ENCODE peak calls at places on chromosomes 2 and 18, in six cellular contexts. One of them, this sample, is unnamed.

GRCh38 chr2:160328748-160329147 is 128.7 kb upstream of the ITGB6 start:
- DNase-seq in AG09309: no peak
- DNase-seq in GM23338: no peak
- DNase-seq in lung: no peak
- DNase-seq in NB4: no peak
- DNase-seq in dorsolateral prefrontal cortex: no peak
- DNase-seq in this sample: no peak

GRCh38 chr2:11203480-11203879 is 48.2 kb downstream of the SLC66A3 start:
- DNase-seq in dorsolateral prefrontal cortex: no peak
- DNase-seq in GM23338: no peak
- DNase-seq in lung: no peak
- DNase-seq in AG09309: peak; percentile 47
- DNase-seq in NB4: peak; percentile 73
- DNase-seq in this sample: no peak

GRCh38 chr2:43412121-43412753 is 183.6 kb downstream of the THADA start:
- DNase-seq in AG09309: no peak
- DNase-seq in lung: no peak
- DNase-seq in NB4: no peak
- DNase-seq in dorsolateral prefrontal cortex: no peak
- DNase-seq in GM23338: no peak
- DNase-seq in this sample: no peak

GRCh38 chr2:12167525-12168317 is 421.3 kb downstream of the LPIN1 start:
- DNase-seq in GM23338: peak; percentile 31
- DNase-seq in dorsolateral prefrontal cortex: peak; percentile 75
- DNase-seq in lung: no peak
- DNase-seq in AG09309: no peak
- DNase-seq in NB4: peak; percentile 50
- DNase-seq in this sample: no peak

GRCh38 chr2:55309441-55309840 is 40.4 kb upstream of the MTIF2 start:
- DNase-seq in AG09309: peak; percentile 20
- DNase-seq in NB4: no peak
- DNase-seq in GM23338: no peak
- DNase-seq in dorsolateral prefrontal cortex: no peak
- DNase-seq in lung: no peak
- DNase-seq in this sample: no peak

GRCh38 chr2:166773268-166773949 is 114.9 kb upstream of the XIRP2 start:
- DNase-seq in NB4: no peak
- DNase-seq in GM23338: peak; percentile 71
- DNase-seq in lung: no peak
- DNase-seq in AG09309: no peak
- DNase-seq in dorsolateral prefrontal cortex: no peak
- DNase-seq in this sample: no peak

GRCh38 chr2:190283783-190284182 is 35.8 kb downstream of the HIBCH start:
- DNase-seq in dorsolateral prefrontal cortex: no peak
- DNase-seq in GM23338: no peak
- DNase-seq in AG09309: peak; percentile 21
- DNase-seq in lung: no peak
- DNase-seq in NB4: no peak
- DNase-seq in this sample: no peak

GRCh38 chr2:225867071-225867470 is 467.6 kb downstream of the NYAP2 start:
- DNase-seq in lung: no peak
- DNase-seq in NB4: no peak
- DNase-seq in dorsolateral prefrontal cortex: no peak
- DNase-seq in AG09309: no peak
- DNase-seq in GM23338: no peak
- DNase-seq in this sample: no peak

GRCh38 chr2:191714925-191715324 is 37.0 kb downstream of the NABP1 start:
- DNase-seq in lung: no peak
- DNase-seq in dorsolateral prefrontal cortex: no peak
- DNase-seq in GM23338: no peak
- DNase-seq in AG09309: no peak
- DNase-seq in NB4: no peak
- DNase-seq in this sample: no peak

GRCh38 chr2:29518010-29518409 is 402.8 kb downstream of the CLIP4 start:
- DNase-seq in dorsolateral prefrontal cortex: no peak
- DNase-seq in AG09309: no peak
- DNase-seq in GM23338: no peak
- DNase-seq in NB4: no peak
- DNase-seq in lung: no peak
- DNase-seq in this sample: no peak

GRCh38 chr2:217279130-217279529 is 419.3 kb upstream of the TNP1 start:
- DNase-seq in NB4: peak; percentile 9
- DNase-seq in dorsolateral prefrontal cortex: no peak
- DNase-seq in GM23338: no peak
- DNase-seq in lung: no peak
- DNase-seq in AG09309: no peak
- DNase-seq in this sample: no peak

GRCh38 chr2:120703330-120703994 is 32.2 kb upstream of the GLI2 start:
- DNase-seq in NB4: peak; percentile 30
- DNase-seq in lung: no peak
- DNase-seq in GM23338: no peak
- DNase-seq in AG09309: no peak
- DNase-seq in dorsolateral prefrontal cortex: no peak
- DNase-seq in this sample: no peak

GRCh38 chr2:144516417-144516980 is 3.4 kb downstream of the ZEB2 start:
- DNase-seq in GM23338: peak; percentile 56
- DNase-seq in lung: no peak
- DNase-seq in AG09309: no peak
- DNase-seq in NB4: peak; percentile 69
- DNase-seq in dorsolateral prefrontal cortex: no peak
- DNase-seq in this sample: no peak

GRCh38 chr18:63648241-63648640 is 4.2 kb upstream of the SERPINB4 start:
- DNase-seq in dorsolateral prefrontal cortex: no peak
- DNase-seq in lung: no peak
- DNase-seq in GM23338: no peak
- DNase-seq in NB4: no peak
- DNase-seq in AG09309: no peak
- DNase-seq in this sample: no peak

GRCh38 chr2:133040175-133040574 is 370.2 kb upstream of the LYPD1 start:
- DNase-seq in NB4: no peak
- DNase-seq in lung: no peak
- DNase-seq in GM23338: no peak
- DNase-seq in dorsolateral prefrontal cortex: no peak
- DNase-seq in AG09309: no peak
- DNase-seq in this sample: no peak

GRCh38 chr2:85181844-85182456 is 48.8 kb downstream of the TCF7L1 start:
- DNase-seq in GM23338: no peak
- DNase-seq in lung: no peak
- DNase-seq in NB4: no peak
- DNase-seq in dorsolateral prefrontal cortex: no peak
- DNase-seq in AG09309: no peak
- DNase-seq in this sample: no peak

GRCh38 chr2:133063792-133064191 is 393.8 kb upstream of the LYPD1 start:
- DNase-seq in dorsolateral prefrontal cortex: no peak
- DNase-seq in lung: no peak
- DNase-seq in AG09309: no peak
- DNase-seq in GM23338: peak; percentile 87
- DNase-seq in NB4: peak; percentile 46
- DNase-seq in this sample: no peak

GRCh38 chr2:134170269-134170668 is 83.6 kb upstream of the MGAT5 start:
- DNase-seq in AG09309: no peak
- DNase-seq in NB4: no peak
- DNase-seq in lung: no peak
- DNase-seq in dorsolateral prefrontal cortex: no peak
- DNase-seq in GM23338: no peak
- DNase-seq in this sample: no peak

GRCh38 chr2:207503234-207503633 is 26.5 kb upstream of the CREB1 start:
- DNase-seq in GM23338: no peak
- DNase-seq in lung: no peak
- DNase-seq in NB4: peak; percentile 18
- DNase-seq in dorsolateral prefrontal cortex: no peak
- DNase-seq in AG09309: no peak
- DNase-seq in this sample: no peak

GRCh38 chr2:46420945-46421344 is 58.4 kb upstream of the TMEM247 start:
- DNase-seq in GM23338: no peak
- DNase-seq in lung: no peak
- DNase-seq in NB4: no peak
- DNase-seq in AG09309: no peak
- DNase-seq in dorsolateral prefrontal cortex: no peak
- DNase-seq in this sample: no peak

GRCh38 chr18:9835796-9836195 is 50.0 kb upstream of the TXNDC2 start:
- DNase-seq in GM23338: no peak
- DNase-seq in NB4: no peak
- DNase-seq in lung: no peak
- DNase-seq in dorsolateral prefrontal cortex: no peak
- DNase-seq in AG09309: no peak
- DNase-seq in this sample: no peak

GRCh38 chr2:27262379-27263286 is at the start of gene SLC30A3:
- DNase-seq in GM23338: peak; percentile 74
- DNase-seq in AG09309: no peak
- DNase-seq in dorsolateral prefrontal cortex: peak; percentile 88
- DNase-seq in lung: peak; percentile 58
- DNase-seq in NB4: no peak
- DNase-seq in this sample: no peak

GRCh38 chr2:27263287-27264252 is 723 bp upstream of the SLC30A3 start:
- DNase-seq in AG09309: no peak
- DNase-seq in lung: no peak
- DNase-seq in dorsolateral prefrontal cortex: no peak
- DNase-seq in NB4: no peak
- DNase-seq in GM23338: peak; percentile 58
- DNase-seq in this sample: no peak

GRCh38 chr2:27264253-27264752 is 1.5 kb upstream of the SLC30A3 start:
- DNase-seq in lung: no peak
- DNase-seq in AG09309: no peak
- DNase-seq in GM23338: peak; percentile 77
- DNase-seq in dorsolateral prefrontal cortex: no peak
- DNase-seq in NB4: no peak
- DNase-seq in this sample: no peak

GRCh38 chr2:27265536-27265870 is 2.7 kb upstream of the SLC30A3 start:
- DNase-seq in GM23338: no peak
- DNase-seq in NB4: no peak
- DNase-seq in AG09309: no peak
- DNase-seq in lung: no peak
- DNase-seq in dorsolateral prefrontal cortex: no peak
- DNase-seq in this sample: no peak

GRCh38 chr2:27264753-27265535 is 2.1 kb upstream of the SLC30A3 start:
- DNase-seq in NB4: peak; percentile 68
- DNase-seq in dorsolateral prefrontal cortex: no peak
- DNase-seq in lung: peak; percentile 56
- DNase-seq in GM23338: peak; percentile 94
- DNase-seq in AG09309: no peak
- DNase-seq in this sample: no peak
- H3K4me3 ChIP-seq in NB4: peak overlapping the region; percentile 7
- H3K4me3 ChIP-seq in dorsolateral prefrontal cortex: peak overlapping the region; percentile 65
- H3K4me3 ChIP-seq in lung: no peak overlapping the region
- H3K4me3 ChIP-seq in GM23338: peak overlapping the region; percentile 82
- H3K4me3 ChIP-seq in AG09309: no peak overlapping the region
- H3K4me3 ChIP-seq in this sample: peak overlapping the region; percentile 24

GRCh38 chr2:221572180-221572820 is at the start of gene EPHA4:
- DNase-seq in NB4: no peak
- DNase-seq in GM23338: peak; percentile 87
- DNase-seq in dorsolateral prefrontal cortex: peak; percentile 90
- DNase-seq in AG09309: peak; percentile 64
- DNase-seq in lung: peak; percentile 81
- DNase-seq in this sample: no peak
- TF ChIP-seq CTCF in NB4: no peak
- TF ChIP-seq CTCF in GM23338: peak; percentile 22
- TF ChIP-seq CTCF in dorsolateral prefrontal cortex: peak; percentile 41
- TF ChIP-seq CTCF in AG09309: no peak
- TF ChIP-seq CTCF in lung: no peak
- TF ChIP-seq CTCF in this sample: peak; percentile 22

DNA sequence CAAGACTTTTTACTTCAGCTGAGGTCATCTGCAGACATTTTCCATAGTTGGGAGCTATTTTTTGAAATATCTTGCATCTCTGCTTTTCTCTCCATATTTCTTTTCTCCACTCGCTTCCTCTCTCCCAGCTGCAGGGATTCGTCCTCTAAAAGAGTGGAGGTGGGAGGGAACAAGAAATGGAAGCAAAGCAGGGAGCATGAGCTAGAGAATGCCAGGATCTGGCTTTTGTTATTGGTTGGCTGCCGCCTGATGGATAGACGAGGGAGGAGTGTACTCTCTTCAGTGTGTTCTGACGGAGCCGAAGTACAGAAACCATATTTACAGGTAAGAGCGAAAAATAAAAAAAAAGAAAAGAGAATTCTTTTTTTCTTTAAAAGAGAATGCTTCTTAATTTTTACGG is at the start of gene CSRNP3:
- DNase-seq in dorsolateral prefrontal cortex: peak; percentile 80
- DNase-seq in lung: peak; percentile 70
- DNase-seq in NB4: no peak
- DNase-seq in AG09309: peak; percentile 59
- DNase-seq in GM23338: peak; percentile 95
- DNase-seq in this sample: peak; percentile 66
- H3K4me3 ChIP-seq in dorsolateral prefrontal cortex: peak within 1 kb of the TSS; percentile 69
- H3K4me3 ChIP-seq in lung: no peak within 1 kb of the TSS
- H3K4me3 ChIP-seq in NB4: no peak within 1 kb of the TSS
- H3K4me3 ChIP-seq in AG09309: peak within 1 kb of the TSS; percentile 35
- H3K4me3 ChIP-seq in GM23338: peak within 1 kb of the TSS; percentile 52
- H3K4me3 ChIP-seq in this sample: peak within 1 kb of the TSS; percentile 78

GRCh38 chr2:201665420-201666158 is 22.3 kb upstream of the TMEM237 start:
- DNase-seq in GM23338: no peak
- DNase-seq in lung: no peak
- DNase-seq in NB4: no peak
- DNase-seq in dorsolateral prefrontal cortex: no peak
- DNase-seq in AG09309: no peak
- DNase-seq in this sample: no peak
- TF ChIP-seq CTCF in GM23338: no peak
- TF ChIP-seq CTCF in lung: no peak
- TF ChIP-seq CTCF in NB4: no peak
- TF ChIP-seq CTCF in dorsolateral prefrontal cortex: peak; percentile 45
- TF ChIP-seq CTCF in AG09309: no peak
- TF ChIP-seq CTCF in this sample: no peak

DNA sequence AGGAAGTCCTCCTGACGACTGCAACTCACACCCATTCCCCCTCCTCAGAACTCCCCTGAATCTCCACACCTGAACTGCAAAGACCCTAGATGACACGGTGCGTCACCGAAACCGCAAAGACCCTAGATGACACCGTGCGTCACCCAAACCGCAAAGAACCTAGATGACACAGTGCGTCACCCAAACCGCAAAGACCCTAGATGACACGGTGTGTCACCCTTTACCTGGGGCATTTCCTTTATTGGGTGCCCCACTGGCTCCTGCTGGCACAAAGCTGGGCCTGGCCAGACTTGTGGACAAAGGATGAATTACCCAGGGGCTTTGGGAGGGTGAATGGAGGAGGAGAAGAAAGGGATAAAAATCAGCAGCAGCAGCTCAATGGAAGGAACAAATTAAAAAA is 123.8 kb downstream of the CELF4 start:
- DNase-seq in dorsolateral prefrontal cortex: no peak
- DNase-seq in NB4: peak; percentile 2
- DNase-seq in GM23338: no peak
- DNase-seq in AG09309: no peak
- DNase-seq in lung: no peak
- DNase-seq in this sample: no peak
- H3K4me3 ChIP-seq in dorsolateral prefrontal cortex: no peak overlapping the region
- H3K4me3 ChIP-seq in NB4: no peak overlapping the region
- H3K4me3 ChIP-seq in GM23338: no peak overlapping the region
- H3K4me3 ChIP-seq in AG09309: no peak overlapping the region
- H3K4me3 ChIP-seq in lung: no peak overlapping the region
- H3K4me3 ChIP-seq in this sample: no peak overlapping the region

GRCh38 chr2:234476766-234477165 is 20.1 kb downstream of the ARL4C start:
- DNase-seq in GM23338: peak; percentile 38
- DNase-seq in AG09309: no peak
- DNase-seq in NB4: no peak
- DNase-seq in lung: no peak
- DNase-seq in dorsolateral prefrontal cortex: no peak
- DNase-seq in this sample: no peak
- TF ChIP-seq CTCF in GM23338: peak; percentile 58
- TF ChIP-seq CTCF in AG09309: no peak
- TF ChIP-seq CTCF in NB4: no peak
- TF ChIP-seq CTCF in lung: no peak
- TF ChIP-seq CTCF in dorsolateral prefrontal cortex: no peak
- TF ChIP-seq CTCF in this sample: no peak